ENCODE peak calls at places on chromosome 1, in eight cellular contexts. W is ascending aorta, V is HCT116, M is tibial nerve, I is right lobe of liver, N is brain microvascular endothelial cell, Q is mesendoderm, E is GM23248. P is an unnamed sample.

GRCh38 chr1:113415256-113416189 is 25.2 kb downstream of the MAGI3 start:
- DNase-seq in N (no peak), Q (no peak), V (no peak), I (no peak), W (no peak), E (peak), M (no peak), P (no peak)

GRCh38 chr1:230632273-230632873 is 9.9 kb upstream of the COG2 start:
- DNase-seq in W (no peak), V (peak), E (peak), Q (peak), I (peak), M (no peak), N (peak), P (peak)

GRCh38 chr1:230321741-230322420 is 104.3 kb downstream of the PGBD5 start:
- DNase-seq in I (peak), M (no peak), W (no peak), N (no peak), E (no peak), V (no peak), Q (no peak), P (no peak)

GRCh38 chr1:77068013-77068412 is 151.2 kb downstream of the PIGK start:
- DNase-seq in W (no peak), E (no peak), M (no peak), I (no peak), N (no peak), V (peak), Q (peak), P (no peak)

GRCh38 chr1:69691179-69691578 is 123.5 kb downstream of the LRRC7 start:
- DNase-seq in Q (no peak), M (no peak), V (no peak), I (no peak), W (no peak), E (no peak), N (no peak), P (no peak)

GRCh38 chr1:91872560-91873081 is 13.3 kb downstream of the TGFBR3 start:
- DNase-seq in I (no peak), W (no peak), V (no peak), M (no peak), Q (no peak), N (no peak), E (peak), P (no peak)

GRCh38 chr1:202959276-202959620 is 1.1 kb upstream of the ADIPOR1 start:
- DNase-seq in W (no peak), E (peak), M (no peak), Q (no peak), V (peak), N (peak), I (no peak), P (no peak)

GRCh38 chr1:179831852-179832699 is 45.5 kb downstream of the TOR1AIP2 start:
- DNase-seq in W (no peak), V (no peak), N (no peak), M (no peak), Q (no peak), I (no peak), E (peak), P (no peak)

GRCh38 chr1:85451236-85451830 is 13.6 kb downstream of the DDAH1 start:
- DNase-seq in Q (peak), I (no peak), M (no peak), W (no peak), V (peak), N (no peak), E (no peak), P (no peak)

GRCh38 chr1:200429221-200429751 is 19.4 kb upstream of the ZNF281 start:
- DNase-seq in I (no peak), E (peak), Q (no peak), M (no peak), V (no peak), W (no peak), N (peak), P (no peak)

DNA sequence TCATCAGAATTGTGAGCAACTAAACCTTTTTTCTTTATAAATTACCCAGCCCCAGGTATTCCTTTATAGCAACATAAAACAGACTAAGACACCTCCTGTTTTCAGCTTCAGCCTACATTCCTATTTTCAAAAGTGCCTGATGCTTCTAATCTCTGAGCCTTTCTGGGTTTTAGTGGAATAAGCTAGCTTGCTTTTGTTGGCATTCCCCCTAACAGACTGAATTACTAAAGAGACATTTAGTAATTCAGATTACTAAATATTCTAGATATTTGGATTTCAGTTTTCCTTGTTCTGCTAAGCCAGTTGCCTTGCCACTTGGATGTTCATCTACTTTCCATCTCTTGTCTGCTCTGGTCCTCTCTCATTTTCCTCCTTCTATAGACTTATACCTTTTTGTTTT is 10.5 kb upstream of the GNG12 start:
- DNase-seq in E (no peak), V (no peak), Q (no peak), N (no peak), M (no peak), I (no peak), W (no peak), P (no peak)
- H3K27ac ChIP-seq in E (no peak), V (no peak), Q (no peak), N (no peak), M (no peak), I (no peak), W (peak), P (no peak)

DNA sequence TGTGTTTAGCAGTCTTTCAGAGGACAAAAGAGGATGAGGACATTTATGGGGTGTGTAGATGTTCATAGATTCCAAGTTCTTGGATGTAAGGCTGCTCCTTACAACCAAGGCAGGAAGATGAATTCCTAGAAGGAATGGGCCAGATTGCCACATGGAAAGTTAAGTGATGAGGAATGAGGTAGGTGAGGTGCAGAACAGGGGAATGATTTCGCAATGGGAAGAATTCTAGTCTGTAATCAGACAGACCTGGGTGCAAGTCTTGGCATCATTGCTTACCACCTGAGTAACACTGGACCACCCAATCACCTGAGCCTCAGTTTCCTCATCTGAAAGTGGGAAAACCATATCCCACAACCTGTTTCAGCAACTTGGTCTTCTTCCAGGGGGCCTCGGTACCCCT is 174.9 kb downstream of the IER5 start:
- DNase-seq in E (no peak), W (no peak), M (no peak), I (no peak), V (no peak), Q (no peak), N (no peak), P (no peak)
- H3K4me3 ChIP-seq in E (no peak), W (no peak), M (no peak), I (no peak), V (no peak), Q (no peak), N (no peak), P (no peak)

DNA sequence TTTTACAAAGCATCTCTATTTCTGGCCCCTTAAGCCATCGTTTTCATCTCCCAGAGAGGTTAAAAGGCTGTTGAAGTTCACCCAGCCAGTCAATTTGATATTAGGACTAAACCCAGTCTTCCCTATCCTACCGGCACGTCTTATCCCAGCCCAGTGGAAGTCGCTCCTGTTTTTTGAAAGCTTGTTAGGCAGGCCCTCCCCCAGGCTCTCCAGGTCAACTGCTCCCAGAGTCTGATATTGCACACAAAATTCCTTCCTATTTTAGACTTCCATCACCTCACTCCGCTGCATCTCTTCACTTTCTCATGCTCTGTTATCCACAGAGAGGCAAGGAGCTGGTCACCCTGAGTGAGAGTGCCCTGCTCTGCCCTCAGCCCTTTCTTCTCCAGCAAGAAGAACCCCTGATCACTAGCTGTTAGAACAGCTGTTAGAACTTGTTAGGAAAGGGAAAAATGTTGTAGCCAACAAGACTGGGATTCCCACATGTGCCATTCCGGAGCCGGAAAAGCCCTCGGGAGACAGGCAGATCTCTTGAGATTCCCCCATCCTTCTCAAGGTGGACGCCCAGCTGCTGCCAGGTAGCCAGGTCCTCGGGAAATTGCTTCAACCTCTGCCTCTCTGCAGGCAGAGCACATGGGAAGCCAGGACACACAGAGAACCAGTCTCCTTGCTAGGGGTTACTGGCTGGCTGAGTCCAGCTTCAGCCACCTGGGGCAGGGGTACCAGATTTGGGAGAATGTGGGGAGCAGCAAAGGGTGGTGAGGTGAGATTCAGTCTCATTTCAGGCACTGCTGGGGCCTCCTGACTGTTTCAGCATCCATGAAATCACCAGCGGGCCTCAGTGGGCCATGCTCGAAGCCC is 25.7 kb downstream of the PLXNA2 start:
- DNase-seq in E (no peak), I (no peak), M (no peak), V (no peak), Q (no peak), N (no peak), W (no peak), P (no peak)
- H3K27ac ChIP-seq in E (no peak), I (peak), M (no peak), V (no peak), Q (no peak), N (peak), W (peak), P (peak)

DNA sequence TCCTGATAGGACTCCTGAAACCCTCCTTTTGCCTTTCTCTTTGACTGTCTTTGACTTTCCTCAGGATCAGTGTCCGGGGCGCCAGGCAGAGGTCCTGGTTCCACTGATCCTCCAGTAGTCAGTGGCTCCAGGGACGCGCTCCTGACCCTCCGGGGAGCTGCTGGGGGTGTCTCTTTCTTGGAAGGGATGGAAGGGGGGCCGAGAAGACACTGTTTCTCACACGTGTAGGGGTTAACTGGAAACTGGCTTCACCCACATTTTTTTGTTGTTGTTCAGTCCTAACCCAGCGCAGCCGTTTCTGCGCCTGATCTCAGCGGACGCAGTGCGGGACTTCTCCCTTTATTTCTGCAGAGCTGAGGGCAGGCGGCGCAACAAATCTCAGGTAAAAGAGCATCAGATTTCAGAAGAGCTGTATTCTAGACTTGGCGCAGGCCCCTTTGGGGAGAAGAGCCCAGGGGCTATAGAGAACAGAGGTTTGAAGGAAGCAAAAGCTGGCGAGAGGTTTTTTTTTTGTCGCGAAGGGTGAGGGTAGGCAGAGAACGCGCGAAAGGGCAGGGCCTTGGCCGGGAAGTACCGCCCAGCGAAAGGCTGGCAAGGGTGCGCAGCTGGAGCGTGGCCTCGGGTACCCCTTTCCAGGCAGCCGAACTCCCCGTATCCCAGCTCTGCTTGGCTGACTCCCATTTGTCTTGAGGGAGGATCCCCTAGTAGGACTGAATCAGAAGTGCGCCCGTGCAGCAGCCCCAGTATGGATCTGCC is 4.3 kb upstream of the LHX9 start:
- DNase-seq in M (no peak), N (no peak), Q (no peak), I (no peak), V (no peak), E (no peak), W (no peak), P (no peak)
- H3K4me3 ChIP-seq in M (no peak), N (no peak), Q (no peak), I (no peak), V (no peak), E (peak), W (peak), P (no peak)

GRCh38 chr1:206660136-206660535 is 24.6 kb upstream of the MAPKAPK2 start:
- DNase-seq in V (no peak), W (no peak), N (no peak), E (no peak), Q (no peak), I (no peak), M (no peak), P (no peak)

GRCh38 chr1:206656936-206657335 is 21.6 kb downstream of the DYRK3 start:
- DNase-seq in M (no peak), N (no peak), W (no peak), V (no peak), I (no peak), E (no peak), Q (no peak), P (no peak)

GRCh38 chr1:206661161-206661820 is 23.4 kb upstream of the MAPKAPK2 start:
- DNase-seq in Q (no peak), E (no peak), M (no peak), I (no peak), V (no peak), W (no peak), N (no peak), P (no peak)

GRCh38 chr1:206658264-206658980 is 23.1 kb downstream of the DYRK3 start:
- DNase-seq in M (no peak), V (peak), I (no peak), E (peak), W (peak), Q (peak), N (peak), P (peak)

DNA sequence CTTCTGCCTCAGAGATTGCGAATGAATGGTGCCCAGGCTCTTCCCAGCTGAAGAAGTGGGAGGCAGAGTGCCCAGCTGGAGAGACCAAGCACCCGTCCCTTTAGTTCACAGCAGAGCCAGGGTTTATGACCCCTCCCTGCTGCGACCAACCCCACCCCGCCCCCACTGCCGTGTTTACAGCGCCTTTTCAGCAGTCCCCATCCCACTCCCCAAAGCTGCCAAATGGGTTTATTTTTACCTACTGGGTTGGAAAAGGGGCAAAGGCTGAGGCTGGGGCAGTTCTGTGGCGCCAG is 23.6 kb downstream of the DYRK3 start:
- DNase-seq in Q (no peak), I (no peak), E (no peak), W (no peak), V (no peak), N (no peak), M (no peak), P (no peak)
- H3K27ac ChIP-seq in Q (no peak), I (peak), E (no peak), W (no peak), V (no peak), N (no peak), M (no peak), P (peak)

GRCh38 chr1:150109567-150109966 is 40.1 kb upstream of the PLEKHO1 start:
- DNase-seq in V (no peak), W (no peak), E (no peak), N (no peak), M (no peak), Q (no peak), I (no peak), P (no peak)
- H3K4me3 ChIP-seq in V (no peak), W (no peak), E (no peak), N (no peak), M (no peak), Q (no peak), I (no peak), P (no peak)

GRCh38 chr1:89758127-89758526 is 62.7 kb upstream of the LRRC8D start:
- DNase-seq in V (no peak), E (no peak), N (no peak), I (no peak), W (no peak), Q (no peak), M (no peak), P (no peak)
- H3K27ac ChIP-seq in V (no peak), E (no peak), N (no peak), I (peak), W (no peak), Q (no peak), M (no peak), P (no peak)

P was measured in cardiac muscle cell.